ENCODE peak calls at places on chromosomes 16 and 17, in five cellular contexts. One of them, this sample, is unnamed.
A peak's percentile ranks its signal among the peaks of the same experiment; 100 is the strongest.

GRCh38 chr17:35849469-35850348 is 19.0 kb downstream of the HEATR9 start:
- DNase-seq in MM.1S: peak; percentile 67
- DNase-seq in OCI-LY7: peak; percentile 67
- DNase-seq in BJ: peak; percentile 4
- DNase-seq in body of pancreas: peak; percentile 35
- DNase-seq in this sample: peak; percentile 49

GRCh38 chr17:19762515-19762961 is 14.4 kb upstream of the ALDH3A1 start:
- DNase-seq in MM.1S: peak; percentile 51
- DNase-seq in OCI-LY7: peak; percentile 75
- DNase-seq in BJ: no peak
- DNase-seq in body of pancreas: peak; percentile 68
- DNase-seq in this sample: peak; percentile 32

GRCh38 chr17:62178579-62178978 is 113.5 kb upstream of the MED13 start:
- DNase-seq in MM.1S: no peak
- DNase-seq in OCI-LY7: no peak
- DNase-seq in BJ: no peak
- DNase-seq in body of pancreas: no peak
- DNase-seq in this sample: no peak

GRCh38 chr17:80899402-80900268 is 92.0 kb upstream of the CHMP6 start:
- DNase-seq in MM.1S: no peak
- DNase-seq in OCI-LY7: peak; percentile 45
- DNase-seq in BJ: no peak
- DNase-seq in body of pancreas: peak; percentile 35
- DNase-seq in this sample: no peak

GRCh38 chr17:4898351-4898750 is 985 bp upstream of the C17orf107 start:
- DNase-seq in MM.1S: no peak
- DNase-seq in OCI-LY7: no peak
- DNase-seq in BJ: no peak
- DNase-seq in body of pancreas: peak; percentile 51
- DNase-seq in this sample: no peak

GRCh38 chr17:42399121-42399520 is 10.9 kb upstream of the STAT3 start:
- DNase-seq in MM.1S: no peak
- DNase-seq in OCI-LY7: no peak
- DNase-seq in BJ: no peak
- DNase-seq in body of pancreas: no peak
- DNase-seq in this sample: no peak

GRCh38 chr16:58264961-58265479 is 29.8 kb downstream of the PRSS54 start:
- DNase-seq in MM.1S: no peak
- DNase-seq in OCI-LY7: no peak
- DNase-seq in BJ: peak; percentile 54
- DNase-seq in body of pancreas: no peak
- DNase-seq in this sample: peak; percentile 44

GRCh38 chr16:70481929-70482536 is 27.6 kb downstream of the FCSK start:
- DNase-seq in MM.1S: no peak
- DNase-seq in OCI-LY7: no peak
- DNase-seq in BJ: peak; percentile 9
- DNase-seq in body of pancreas: no peak
- DNase-seq in this sample: no peak

GRCh38 chr16:21272253-21272652 is 5.8 kb downstream of the CRYM start:
- DNase-seq in MM.1S: no peak
- DNase-seq in OCI-LY7: no peak
- DNase-seq in BJ: no peak
- DNase-seq in body of pancreas: no peak
- DNase-seq in this sample: no peak

GRCh38 chr16:86733526-86734254 is 155.3 kb downstream of the FOXL1 start:
- DNase-seq in MM.1S: no peak
- DNase-seq in OCI-LY7: no peak
- DNase-seq in BJ: no peak
- DNase-seq in body of pancreas: no peak
- DNase-seq in this sample: no peak
- H3K4me3 ChIP-seq in MM.1S: no peak overlapping the region
- H3K4me3 ChIP-seq in OCI-LY7: no peak overlapping the region
- H3K4me3 ChIP-seq in BJ: no peak overlapping the region
- H3K4me3 ChIP-seq in body of pancreas: no peak overlapping the region
- H3K4me3 ChIP-seq in this sample: no peak overlapping the region

GRCh38 chr17:8224891-8225812 is 14.8 kb upstream of the AURKB start:
- DNase-seq in MM.1S: no peak
- DNase-seq in OCI-LY7: no peak
- DNase-seq in BJ: no peak
- DNase-seq in body of pancreas: no peak
- DNase-seq in this sample: no peak

GRCh38 chr17:8222630-8223355 is 12.4 kb upstream of the AURKB start:
- DNase-seq in MM.1S: peak; percentile 89
- DNase-seq in OCI-LY7: peak; percentile 89
- DNase-seq in BJ: peak; percentile 68
- DNase-seq in body of pancreas: peak; percentile 93
- DNase-seq in this sample: peak; percentile 92

GRCh38 chr17:8222380-8222629 is 11.9 kb upstream of the AURKB start:
- DNase-seq in MM.1S: no peak
- DNase-seq in OCI-LY7: peak; percentile 79
- DNase-seq in BJ: no peak
- DNase-seq in body of pancreas: no peak
- DNase-seq in this sample: no peak

GRCh38 chr17:8221663-8222379 is 11.4 kb upstream of the AURKB start:
- DNase-seq in MM.1S: peak; percentile 87
- DNase-seq in OCI-LY7: peak; percentile 88
- DNase-seq in BJ: peak; percentile 64
- DNase-seq in body of pancreas: peak; percentile 89
- DNase-seq in this sample: peak; percentile 87

GRCh38 chr17:8223356-8224063 is 13.1 kb upstream of the AURKB start:
- DNase-seq in MM.1S: peak; percentile 58
- DNase-seq in OCI-LY7: peak; percentile 74
- DNase-seq in BJ: no peak
- DNase-seq in body of pancreas: peak; percentile 66
- DNase-seq in this sample: no peak
- TF ChIP-seq CTCF in MM.1S: peak; percentile 17
- TF ChIP-seq CTCF in OCI-LY7: peak; percentile 61
- TF ChIP-seq CTCF in BJ: peak; percentile 36
- TF ChIP-seq CTCF in body of pancreas: peak; percentile 7
- TF ChIP-seq CTCF in this sample: peak; percentile 6

GRCh38 chr16:56988161-56988947 is 1.0 kb upstream of the NLRC5 start:
- DNase-seq in MM.1S: no peak
- DNase-seq in OCI-LY7: no peak
- DNase-seq in BJ: no peak
- DNase-seq in body of pancreas: no peak
- DNase-seq in this sample: no peak
- H3K4me3 ChIP-seq in MM.1S: no peak overlapping the region
- H3K4me3 ChIP-seq in OCI-LY7: peak overlapping the region; percentile 80
- H3K4me3 ChIP-seq in BJ: peak overlapping the region; percentile 71
- H3K4me3 ChIP-seq in body of pancreas: no peak overlapping the region
- H3K4me3 ChIP-seq in this sample: peak overlapping the region; percentile 74

DNA sequence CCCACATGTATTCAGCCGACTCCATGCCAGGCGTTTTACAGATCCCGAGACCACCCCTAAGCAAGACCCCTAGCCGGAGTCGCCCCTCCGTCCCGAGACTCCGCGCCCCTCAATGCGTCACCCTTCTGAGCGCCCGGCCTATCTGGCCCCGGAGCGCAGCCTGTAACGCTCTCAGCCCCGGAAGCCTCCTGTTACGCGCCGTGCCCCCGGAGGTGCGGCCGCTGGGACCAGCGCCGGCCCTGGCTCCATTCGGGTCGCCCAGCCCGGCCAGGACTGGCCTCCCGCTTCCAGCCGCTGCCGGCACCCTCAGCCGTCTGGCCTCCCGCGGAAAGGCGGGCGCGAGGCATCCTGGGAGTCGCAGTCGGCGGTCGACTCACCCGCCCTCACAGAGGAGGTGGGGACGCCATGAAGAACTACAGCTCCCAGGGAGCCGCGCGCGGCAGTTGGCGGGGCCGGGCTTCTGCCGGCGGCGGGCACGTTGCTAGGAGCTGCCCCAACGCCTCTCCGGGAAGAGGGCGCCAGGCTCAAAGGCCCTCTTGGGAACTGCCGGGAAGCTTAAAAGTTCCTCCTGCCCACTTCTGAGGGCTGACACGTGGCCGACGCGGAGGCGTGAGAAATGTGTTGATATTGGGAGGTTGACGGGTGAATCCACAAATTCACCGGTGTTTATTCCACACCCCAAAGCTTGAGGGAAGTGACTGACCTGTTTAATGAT is at the start of gene FBF1:
- DNase-seq in MM.1S: peak; percentile 92
- DNase-seq in OCI-LY7: peak; percentile 95
- DNase-seq in BJ: peak; percentile 73
- DNase-seq in body of pancreas: peak; percentile 95
- DNase-seq in this sample: peak; percentile 58
- TF ChIP-seq CTCF in MM.1S: no peak
- TF ChIP-seq CTCF in OCI-LY7: peak; percentile 40
- TF ChIP-seq CTCF in BJ: peak; percentile 6
- TF ChIP-seq CTCF in body of pancreas: no peak
- TF ChIP-seq CTCF in this sample: no peak

GRCh38 chr17:44106801-44107200 is 16.6 kb downstream of the HDAC5 start:
- DNase-seq in MM.1S: no peak
- DNase-seq in OCI-LY7: no peak
- DNase-seq in BJ: no peak
- DNase-seq in body of pancreas: no peak
- DNase-seq in this sample: no peak

GRCh38 chr17:44110011-44110686 is 13.3 kb downstream of the HDAC5 start:
- DNase-seq in MM.1S: no peak
- DNase-seq in OCI-LY7: no peak
- DNase-seq in BJ: no peak
- DNase-seq in body of pancreas: no peak
- DNase-seq in this sample: no peak

GRCh38 chr17:44110823-44111633 is 12.4 kb downstream of the HDAC5 start:
- DNase-seq in MM.1S: peak; percentile 89
- DNase-seq in OCI-LY7: peak; percentile 62
- DNase-seq in BJ: peak; percentile 62
- DNase-seq in body of pancreas: peak; percentile 96
- DNase-seq in this sample: peak; percentile 68

GRCh38 chr17:44108440-44109311 is 14.8 kb downstream of the HDAC5 start:
- DNase-seq in MM.1S: no peak
- DNase-seq in OCI-LY7: no peak
- DNase-seq in BJ: peak; percentile 93
- DNase-seq in body of pancreas: peak; percentile 48
- DNase-seq in this sample: peak; percentile 87

DNA sequence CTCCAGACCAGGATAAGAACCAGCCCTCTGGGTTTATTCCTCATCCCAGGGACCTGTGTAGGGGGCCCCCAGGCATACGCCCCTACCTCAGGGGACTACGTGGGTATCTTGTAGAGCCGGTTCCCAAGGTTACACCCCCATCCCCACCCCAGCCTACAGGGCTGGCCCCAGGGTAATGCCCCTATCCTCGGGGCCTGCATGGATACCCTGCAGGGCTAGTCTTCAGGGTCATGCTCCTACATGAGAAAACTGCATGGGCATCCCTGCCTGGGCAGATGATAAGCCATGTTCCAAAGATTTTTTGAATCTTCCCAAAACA is 14.2 kb downstream of the HDAC5 start:
- DNase-seq in MM.1S: no peak
- DNase-seq in OCI-LY7: no peak
- DNase-seq in BJ: no peak
- DNase-seq in body of pancreas: no peak
- DNase-seq in this sample: no peak
- H3K4me3 ChIP-seq in MM.1S: peak overlapping the region; percentile 87
- H3K4me3 ChIP-seq in OCI-LY7: no peak overlapping the region
- H3K4me3 ChIP-seq in BJ: peak overlapping the region; percentile 54
- H3K4me3 ChIP-seq in body of pancreas: no peak overlapping the region
- H3K4me3 ChIP-seq in this sample: peak overlapping the region; percentile 2

GRCh38 chr16:75281826-75282225 is 30.4 kb upstream of the BCAR1 start:
- DNase-seq in MM.1S: no peak
- DNase-seq in OCI-LY7: no peak
- DNase-seq in BJ: no peak
- DNase-seq in body of pancreas: no peak
- DNase-seq in this sample: no peak
- TF ChIP-seq CTCF in MM.1S: no peak
- TF ChIP-seq CTCF in OCI-LY7: no peak
- TF ChIP-seq CTCF in BJ: no peak
- TF ChIP-seq CTCF in body of pancreas: no peak
- TF ChIP-seq CTCF in this sample: no peak

This sample was measured in HFF-Myc.